ENCODE peak calls at places on chromosomes 16 and 17, in four cellular contexts. One of them, this sample, is unnamed.
A peak's percentile ranks its signal among the peaks of the same experiment; 100 is the strongest.

GRCh38 chr17:48177816-48178215 is 70.2 kb downstream of the SNX11 start:
- DNase-seq in AG10803: no peak
- DNase-seq in kidney epithelial cell: no peak
- DNase-seq in body of pancreas: peak; percentile 18
- DNase-seq in this sample: no peak

GRCh38 chr16:82510041-82510440 is 116.7 kb upstream of the CDH13 start:
- DNase-seq in AG10803: no peak
- DNase-seq in kidney epithelial cell: no peak
- DNase-seq in body of pancreas: no peak
- DNase-seq in this sample: no peak

GRCh38 chr17:58007781-58008706 is 998 bp upstream of the SRSF1 start:
- DNase-seq in AG10803: no peak
- DNase-seq in kidney epithelial cell: no peak
- DNase-seq in body of pancreas: no peak
- DNase-seq in this sample: no peak

GRCh38 chr17:71505200-71505599 is 615.6 kb upstream of the SOX9 start:
- DNase-seq in AG10803: peak; percentile 86
- DNase-seq in kidney epithelial cell: peak; percentile 26
- DNase-seq in body of pancreas: no peak
- DNase-seq in this sample: peak; percentile 54

GRCh38 chr16:12027091-12027490 is 50.6 kb downstream of the SNX29 start:
- DNase-seq in AG10803: no peak
- DNase-seq in kidney epithelial cell: no peak
- DNase-seq in body of pancreas: peak; percentile 16
- DNase-seq in this sample: peak; percentile 87

GRCh38 chr16:21083729-21084268 is 66.8 kb downstream of the DNAH3 start:
- DNase-seq in AG10803: peak; percentile 53
- DNase-seq in kidney epithelial cell: no peak
- DNase-seq in body of pancreas: peak; percentile 68
- DNase-seq in this sample: peak; percentile 56

GRCh38 chr17:17911003-17911613 is 61.1 kb downstream of the TOM1L2 start:
- DNase-seq in AG10803: no peak
- DNase-seq in kidney epithelial cell: no peak
- DNase-seq in body of pancreas: no peak
- DNase-seq in this sample: no peak

GRCh38 chr16:81889896-81890634 is 111.0 kb downstream of the PLCG2 start:
- DNase-seq in AG10803: peak; percentile 66
- DNase-seq in kidney epithelial cell: no peak
- DNase-seq in body of pancreas: peak; percentile 64
- DNase-seq in this sample: peak; percentile 79

GRCh38 chr16:11757671-11758545 is 15.3 kb upstream of the TXNDC11 start:
- DNase-seq in AG10803: peak; percentile 18
- DNase-seq in kidney epithelial cell: no peak
- DNase-seq in body of pancreas: no peak
- DNase-seq in this sample: no peak

GRCh38 chr17:16377804-16378400 is 3.0 kb upstream of the UBB start:
- DNase-seq in AG10803: peak; percentile 82
- DNase-seq in kidney epithelial cell: no peak
- DNase-seq in body of pancreas: peak; percentile 37
- DNase-seq in this sample: peak; percentile 90

GRCh38 chr17:78356163-78356713 is 3.6 kb downstream of the SOCS3 start:
- DNase-seq in AG10803: peak; percentile 81
- DNase-seq in kidney epithelial cell: no peak
- DNase-seq in body of pancreas: no peak
- DNase-seq in this sample: peak; percentile 98

GRCh38 chr16:83995756-83996155 is 27.7 kb downstream of the NECAB2 start:
- DNase-seq in AG10803: no peak
- DNase-seq in kidney epithelial cell: no peak
- DNase-seq in body of pancreas: peak; percentile 58
- DNase-seq in this sample: peak; percentile 39

DNA sequence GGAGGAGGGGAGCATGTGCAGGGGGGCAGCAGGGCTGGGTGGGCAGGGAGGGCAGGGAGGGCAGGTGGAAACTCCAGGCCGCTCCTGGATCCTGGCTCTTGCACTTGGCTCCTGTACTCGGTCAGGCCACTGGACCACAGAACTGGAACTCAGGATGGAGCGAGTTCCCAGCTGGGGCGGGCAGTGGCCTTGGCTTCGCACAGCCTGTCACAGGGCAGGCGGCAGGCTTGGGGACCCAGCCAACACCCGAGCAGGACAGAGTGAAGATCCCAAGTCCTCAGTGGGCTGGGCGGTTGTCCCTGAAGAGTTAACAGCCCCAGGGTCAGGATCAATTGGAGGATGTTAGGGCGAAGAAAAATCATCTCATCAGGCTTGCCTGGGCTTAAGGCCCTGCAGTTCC is 22.1 kb downstream of the ZNF423 start:
- DNase-seq in AG10803: no peak
- DNase-seq in kidney epithelial cell: no peak
- DNase-seq in body of pancreas: no peak
- DNase-seq in this sample: no peak
- H3K4me3 ChIP-seq in AG10803: no peak overlapping the region
- H3K4me3 ChIP-seq in kidney epithelial cell: no peak overlapping the region
- H3K4me3 ChIP-seq in body of pancreas: no peak overlapping the region
- H3K4me3 ChIP-seq in this sample: no peak overlapping the region

DNA sequence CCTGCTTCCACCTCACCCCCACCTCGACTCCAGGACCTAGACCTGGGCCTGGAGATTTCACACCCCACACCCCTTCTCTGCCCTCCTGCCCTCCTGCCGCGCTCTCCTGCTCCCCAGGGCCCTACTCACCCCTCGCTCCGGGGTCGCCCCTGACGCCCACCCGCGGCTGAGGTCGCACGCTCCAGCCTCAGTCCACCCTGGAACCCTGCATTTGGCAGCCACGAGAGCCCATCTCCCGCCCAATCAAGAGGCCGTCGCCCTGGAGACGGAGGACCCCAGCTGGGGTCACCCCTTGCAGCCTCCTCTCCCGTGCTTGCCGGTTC is 16.1 kb downstream of the TLE7 start:
- DNase-seq in AG10803: no peak
- DNase-seq in kidney epithelial cell: no peak
- DNase-seq in body of pancreas: no peak
- DNase-seq in this sample: no peak
- H3K4me3 ChIP-seq in AG10803: no peak overlapping the region
- H3K4me3 ChIP-seq in kidney epithelial cell: peak overlapping the region; percentile 39
- H3K4me3 ChIP-seq in body of pancreas: no peak overlapping the region
- H3K4me3 ChIP-seq in this sample: peak overlapping the region; percentile 44

DNA sequence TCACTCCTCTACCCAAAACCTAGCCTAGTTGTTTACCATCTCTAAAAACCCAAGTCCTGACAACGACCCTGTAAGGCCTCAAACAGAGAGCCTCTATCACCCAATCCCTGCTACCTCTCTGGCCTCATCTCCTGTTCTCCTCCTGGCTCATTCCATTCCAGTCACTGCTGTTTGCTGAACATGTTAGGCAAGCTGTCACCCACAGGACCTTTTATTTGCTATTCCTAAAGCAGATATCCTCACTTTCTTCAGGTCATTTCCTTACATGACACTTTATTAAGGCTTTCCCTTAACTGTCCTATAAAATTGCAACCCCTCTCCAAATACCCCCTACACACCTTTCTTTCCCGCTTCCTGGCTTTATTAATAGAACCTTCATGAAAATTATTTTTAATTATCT is 85.1 kb downstream of the KANSL1 start:
- DNase-seq in AG10803: no peak
- DNase-seq in kidney epithelial cell: no peak
- DNase-seq in body of pancreas: no peak
- DNase-seq in this sample: no peak
- H3K4me3 ChIP-seq in AG10803: no peak overlapping the region
- H3K4me3 ChIP-seq in kidney epithelial cell: no peak overlapping the region
- H3K4me3 ChIP-seq in body of pancreas: no peak overlapping the region
- H3K4me3 ChIP-seq in this sample: no peak overlapping the region

DNA sequence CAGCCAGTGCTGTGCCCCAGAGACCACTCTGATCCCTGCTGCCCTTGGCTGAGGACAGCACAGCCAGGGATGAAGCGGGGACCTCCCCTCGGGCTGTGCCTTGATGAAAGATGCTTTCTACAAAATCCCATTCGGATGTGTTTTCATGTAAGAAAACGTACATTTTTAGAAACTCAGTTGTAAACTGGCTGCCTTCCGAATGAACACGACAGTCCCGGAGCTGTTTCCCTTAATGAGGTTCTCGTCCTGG is 181.4 kb downstream of the SEC14L1 start:
- DNase-seq in AG10803: peak; percentile 17
- DNase-seq in kidney epithelial cell: no peak
- DNase-seq in body of pancreas: no peak
- DNase-seq in this sample: no peak
- H3K4me3 ChIP-seq in AG10803: peak overlapping the region; percentile 76
- H3K4me3 ChIP-seq in kidney epithelial cell: no peak overlapping the region
- H3K4me3 ChIP-seq in body of pancreas: no peak overlapping the region
- H3K4me3 ChIP-seq in this sample: no peak overlapping the region

DNA sequence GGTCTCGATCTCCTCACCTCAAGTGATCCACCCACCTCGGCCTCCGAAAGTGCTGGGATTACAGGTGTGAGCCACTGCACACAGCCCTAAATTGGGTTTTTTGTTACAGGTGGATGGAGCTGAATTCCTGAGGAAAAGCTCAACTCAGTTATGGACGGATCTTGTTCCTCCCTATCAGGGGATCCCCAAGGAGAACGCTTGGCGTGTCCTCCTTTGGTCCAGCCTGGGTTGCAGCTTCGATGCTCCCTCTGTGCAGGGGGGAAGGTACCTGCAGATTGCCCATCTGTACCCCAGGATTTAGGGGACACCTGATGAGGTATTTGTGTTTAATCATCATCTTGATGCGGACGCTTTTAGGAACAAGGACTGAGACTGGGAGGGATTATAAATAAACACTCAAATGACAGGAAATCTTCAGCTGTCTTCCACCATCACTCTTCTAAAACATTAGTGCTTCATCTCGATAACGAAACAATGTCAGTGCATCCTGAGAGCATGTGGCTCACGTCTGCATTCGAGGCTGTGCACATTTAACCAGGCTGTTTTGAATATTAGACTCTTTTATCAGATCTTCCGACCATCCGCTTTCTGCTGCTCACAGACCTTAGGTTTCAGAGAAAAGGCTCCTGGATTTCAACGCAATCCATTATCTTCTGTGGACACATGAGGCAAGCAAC is 18.2 kb upstream of the MEIOB start:
- DNase-seq in AG10803: no peak
- DNase-seq in kidney epithelial cell: no peak
- DNase-seq in body of pancreas: no peak
- DNase-seq in this sample: no peak
- H3K4me3 ChIP-seq in AG10803: no peak overlapping the region
- H3K4me3 ChIP-seq in kidney epithelial cell: no peak overlapping the region
- H3K4me3 ChIP-seq in body of pancreas: no peak overlapping the region
- H3K4me3 ChIP-seq in this sample: no peak overlapping the region

GRCh38 chr16:69925311-69925710 is 25.8 kb upstream of the CLEC18A start:
- DNase-seq in AG10803: no peak
- DNase-seq in kidney epithelial cell: no peak
- DNase-seq in body of pancreas: no peak
- DNase-seq in this sample: no peak
- H3K4me3 ChIP-seq in AG10803: peak overlapping the region; percentile 50
- H3K4me3 ChIP-seq in kidney epithelial cell: no peak overlapping the region
- H3K4me3 ChIP-seq in body of pancreas: no peak overlapping the region
- H3K4me3 ChIP-seq in this sample: no peak overlapping the region

DNA sequence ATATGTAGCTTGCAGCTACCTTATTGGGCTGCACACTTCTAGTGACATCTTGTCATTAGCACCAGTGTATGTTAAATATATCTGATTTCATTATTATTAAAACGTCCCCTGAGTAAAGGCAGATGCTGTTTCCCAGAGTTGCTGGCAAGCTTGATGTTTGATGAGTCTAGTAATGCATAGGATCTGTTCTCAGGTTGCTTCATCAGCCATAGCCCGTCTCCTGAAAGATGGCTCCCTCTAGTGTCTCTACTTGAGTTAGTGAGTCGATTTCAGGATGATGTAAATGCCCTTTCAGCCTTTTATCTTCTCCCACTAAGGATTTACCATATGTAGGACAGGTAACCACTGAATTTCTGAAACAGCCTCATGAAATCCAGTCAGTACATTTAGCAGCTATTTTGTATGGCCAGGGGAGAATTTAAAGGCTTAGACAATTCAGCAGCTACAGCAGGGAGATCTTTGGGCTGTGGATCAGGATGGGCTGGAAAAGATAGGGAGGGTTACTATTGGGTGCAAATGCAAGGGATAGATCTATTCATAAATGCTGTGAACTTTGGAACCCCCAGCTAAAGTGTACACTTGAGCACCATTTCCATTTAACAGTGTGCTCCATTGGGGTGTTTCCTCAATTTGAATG is 376.3 kb downstream of the CNTNAP4 start:
- DNase-seq in AG10803: peak; percentile 3
- DNase-seq in kidney epithelial cell: peak; percentile 18
- DNase-seq in body of pancreas: peak; percentile 13
- DNase-seq in this sample: peak; percentile 80
- H3K4me3 ChIP-seq in AG10803: no peak overlapping the region
- H3K4me3 ChIP-seq in kidney epithelial cell: no peak overlapping the region
- H3K4me3 ChIP-seq in body of pancreas: no peak overlapping the region
- H3K4me3 ChIP-seq in this sample: no peak overlapping the region

This sample was measured in epithelial cell of esophagus.